ENCODE peak calls at places on chromosomes 6 and 20, in eight cellular contexts. One of them, this sample, is unnamed.

GRCh38 chr6:3386374-3386857 is 70.4 kb downstream of the SLC22A23 start:
- DNase-seq in renal cortical epithelial cell: no peak
- DNase-seq in A172: no peak
- DNase-seq in astrocyte of the cerebellum: no peak
- DNase-seq in ELF-1: no peak
- DNase-seq in stimulated activated CD8-positive, alpha-beta memory T cell treated with anti-CD3 and anti-CD28 coated beads, Interleukin-4, amount 100 ng/mL, for 1 hour: no peak
- DNase-seq in glomerular endothelial cell: no peak
- DNase-seq in cardiac fibroblast: no peak
- DNase-seq in this sample: no peak

GRCh38 chr20:35235881-35236280 is 9.4 kb downstream of the MMP24 start:
- DNase-seq in glomerular endothelial cell: no peak
- DNase-seq in astrocyte of the cerebellum: no peak
- DNase-seq in ELF-1: no peak
- DNase-seq in cardiac fibroblast: no peak
- DNase-seq in renal cortical epithelial cell: no peak
- DNase-seq in stimulated activated CD8-positive, alpha-beta memory T cell treated with anti-CD3 and anti-CD28 coated beads, Interleukin-4, amount 100 ng/mL, for 1 hour: no peak
- DNase-seq in A172: no peak
- DNase-seq in this sample: no peak

GRCh38 chr6:35185302-35185681 is 28.5 kb upstream of the SCUBE3 start:
- DNase-seq in renal cortical epithelial cell: peak; percentile 78
- DNase-seq in ELF-1: no peak
- DNase-seq in stimulated activated CD8-positive, alpha-beta memory T cell treated with anti-CD3 and anti-CD28 coated beads, Interleukin-4, amount 100 ng/mL, for 1 hour: no peak
- DNase-seq in glomerular endothelial cell: no peak
- DNase-seq in A172: peak; percentile 21
- DNase-seq in astrocyte of the cerebellum: no peak
- DNase-seq in cardiac fibroblast: peak; percentile 66
- DNase-seq in this sample: no peak

GRCh38 chr6:168914070-168914469 is 339.6 kb downstream of the THBS2 start:
- DNase-seq in A172: no peak
- DNase-seq in cardiac fibroblast: no peak
- DNase-seq in ELF-1: no peak
- DNase-seq in renal cortical epithelial cell: no peak
- DNase-seq in astrocyte of the cerebellum: no peak
- DNase-seq in stimulated activated CD8-positive, alpha-beta memory T cell treated with anti-CD3 and anti-CD28 coated beads, Interleukin-4, amount 100 ng/mL, for 1 hour: no peak
- DNase-seq in glomerular endothelial cell: no peak
- DNase-seq in this sample: no peak

GRCh38 chr6:6678811-6679210 is 90.3 kb downstream of the LY86 start:
- DNase-seq in astrocyte of the cerebellum: peak; percentile 35
- DNase-seq in ELF-1: peak; percentile 45
- DNase-seq in cardiac fibroblast: no peak
- DNase-seq in glomerular endothelial cell: no peak
- DNase-seq in stimulated activated CD8-positive, alpha-beta memory T cell treated with anti-CD3 and anti-CD28 coated beads, Interleukin-4, amount 100 ng/mL, for 1 hour: no peak
- DNase-seq in A172: no peak
- DNase-seq in renal cortical epithelial cell: peak; percentile 71
- DNase-seq in this sample: no peak

GRCh38 chr20:11522359-11522758 is 395.3 kb upstream of the BTBD3 start:
- DNase-seq in cardiac fibroblast: no peak
- DNase-seq in ELF-1: no peak
- DNase-seq in astrocyte of the cerebellum: peak; percentile 50
- DNase-seq in renal cortical epithelial cell: peak; percentile 32
- DNase-seq in A172: no peak
- DNase-seq in stimulated activated CD8-positive, alpha-beta memory T cell treated with anti-CD3 and anti-CD28 coated beads, Interleukin-4, amount 100 ng/mL, for 1 hour: no peak
- DNase-seq in glomerular endothelial cell: no peak
- DNase-seq in this sample: no peak

GRCh38 chr6:17265570-17265969 is 15.6 kb upstream of the RBM24 start:
- DNase-seq in glomerular endothelial cell: no peak
- DNase-seq in ELF-1: no peak
- DNase-seq in A172: no peak
- DNase-seq in cardiac fibroblast: no peak
- DNase-seq in renal cortical epithelial cell: no peak
- DNase-seq in stimulated activated CD8-positive, alpha-beta memory T cell treated with anti-CD3 and anti-CD28 coated beads, Interleukin-4, amount 100 ng/mL, for 1 hour: no peak
- DNase-seq in astrocyte of the cerebellum: no peak
- DNase-seq in this sample: no peak

GRCh38 chr6:155418017-155418749 is 37.5 kb downstream of the NOX3 start:
- DNase-seq in cardiac fibroblast: peak; percentile 70
- DNase-seq in glomerular endothelial cell: no peak
- DNase-seq in ELF-1: no peak
- DNase-seq in A172: peak; percentile 37
- DNase-seq in renal cortical epithelial cell: peak; percentile 66
- DNase-seq in stimulated activated CD8-positive, alpha-beta memory T cell treated with anti-CD3 and anti-CD28 coated beads, Interleukin-4, amount 100 ng/mL, for 1 hour: no peak
- DNase-seq in astrocyte of the cerebellum: peak; percentile 34
- DNase-seq in this sample: no peak

GRCh38 chr6:143514996-143515760 is 3.7 kb upstream of the FUCA2 start:
- DNase-seq in renal cortical epithelial cell: no peak
- DNase-seq in astrocyte of the cerebellum: no peak
- DNase-seq in stimulated activated CD8-positive, alpha-beta memory T cell treated with anti-CD3 and anti-CD28 coated beads, Interleukin-4, amount 100 ng/mL, for 1 hour: no peak
- DNase-seq in A172: no peak
- DNase-seq in cardiac fibroblast: peak; percentile 69
- DNase-seq in ELF-1: no peak
- DNase-seq in glomerular endothelial cell: no peak
- DNase-seq in this sample: no peak

GRCh38 chr6:17928514-17929430 is 58.7 kb downstream of the KIF13A start:
- DNase-seq in renal cortical epithelial cell: peak; percentile 26
- DNase-seq in ELF-1: no peak
- DNase-seq in stimulated activated CD8-positive, alpha-beta memory T cell treated with anti-CD3 and anti-CD28 coated beads, Interleukin-4, amount 100 ng/mL, for 1 hour: no peak
- DNase-seq in glomerular endothelial cell: no peak
- DNase-seq in cardiac fibroblast: peak; percentile 67
- DNase-seq in astrocyte of the cerebellum: peak; percentile 26
- DNase-seq in A172: peak; percentile 20
- DNase-seq in this sample: no peak

GRCh38 chr6:12060780-12061619 is 48.9 kb downstream of the HIVEP1 start:
- DNase-seq in astrocyte of the cerebellum: peak; percentile 22
- DNase-seq in cardiac fibroblast: peak; percentile 71
- DNase-seq in renal cortical epithelial cell: peak; percentile 91
- DNase-seq in A172: peak; percentile 26
- DNase-seq in glomerular endothelial cell: no peak
- DNase-seq in ELF-1: peak; percentile 61
- DNase-seq in stimulated activated CD8-positive, alpha-beta memory T cell treated with anti-CD3 and anti-CD28 coated beads, Interleukin-4, amount 100 ng/mL, for 1 hour: peak; percentile 11
- DNase-seq in this sample: no peak

GRCh38 chr6:147285087-147285855 is 81.1 kb downstream of the STXBP5 start:
- DNase-seq in glomerular endothelial cell: peak; percentile 48
- DNase-seq in A172: peak; percentile 42
- DNase-seq in stimulated activated CD8-positive, alpha-beta memory T cell treated with anti-CD3 and anti-CD28 coated beads, Interleukin-4, amount 100 ng/mL, for 1 hour: no peak
- DNase-seq in ELF-1: no peak
- DNase-seq in astrocyte of the cerebellum: peak; percentile 34
- DNase-seq in renal cortical epithelial cell: peak; percentile 79
- DNase-seq in cardiac fibroblast: peak; percentile 75
- DNase-seq in this sample: no peak

GRCh38 chr6:162373192-162373591 is 354.4 kb downstream of the PRKN start:
- DNase-seq in astrocyte of the cerebellum: no peak
- DNase-seq in glomerular endothelial cell: no peak
- DNase-seq in renal cortical epithelial cell: peak; percentile 88
- DNase-seq in ELF-1: no peak
- DNase-seq in A172: no peak
- DNase-seq in cardiac fibroblast: no peak
- DNase-seq in stimulated activated CD8-positive, alpha-beta memory T cell treated with anti-CD3 and anti-CD28 coated beads, Interleukin-4, amount 100 ng/mL, for 1 hour: no peak
- DNase-seq in this sample: no peak

GRCh38 chr20:2742934-2743559 is 50.5 kb downstream of the EBF4 start:
- DNase-seq in renal cortical epithelial cell: peak; percentile 56
- DNase-seq in stimulated activated CD8-positive, alpha-beta memory T cell treated with anti-CD3 and anti-CD28 coated beads, Interleukin-4, amount 100 ng/mL, for 1 hour: no peak
- DNase-seq in ELF-1: peak; percentile 87
- DNase-seq in A172: peak; percentile 64
- DNase-seq in cardiac fibroblast: peak; percentile 71
- DNase-seq in glomerular endothelial cell: no peak
- DNase-seq in astrocyte of the cerebellum: peak; percentile 18
- DNase-seq in this sample: peak; percentile 56

GRCh38 chr6:4388675-4389074 is 253.3 kb upstream of the ECI2 start:
- DNase-seq in stimulated activated CD8-positive, alpha-beta memory T cell treated with anti-CD3 and anti-CD28 coated beads, Interleukin-4, amount 100 ng/mL, for 1 hour: no peak
- DNase-seq in renal cortical epithelial cell: peak; percentile 84
- DNase-seq in cardiac fibroblast: no peak
- DNase-seq in astrocyte of the cerebellum: no peak
- DNase-seq in A172: peak; percentile 72
- DNase-seq in ELF-1: peak; percentile 80
- DNase-seq in glomerular endothelial cell: no peak
- DNase-seq in this sample: no peak

GRCh38 chr6:44238687-44239350 is 8.1 kb upstream of the HSP90AB1 start:
- DNase-seq in A172: no peak
- DNase-seq in glomerular endothelial cell: no peak
- DNase-seq in stimulated activated CD8-positive, alpha-beta memory T cell treated with anti-CD3 and anti-CD28 coated beads, Interleukin-4, amount 100 ng/mL, for 1 hour: no peak
- DNase-seq in cardiac fibroblast: no peak
- DNase-seq in ELF-1: no peak
- DNase-seq in astrocyte of the cerebellum: no peak
- DNase-seq in renal cortical epithelial cell: no peak
- DNase-seq in this sample: no peak

GRCh38 chr6:97053643-97054411 is 129.3 kb downstream of the KLHL32 start:
- DNase-seq in stimulated activated CD8-positive, alpha-beta memory T cell treated with anti-CD3 and anti-CD28 coated beads, Interleukin-4, amount 100 ng/mL, for 1 hour: no peak
- DNase-seq in astrocyte of the cerebellum: peak; percentile 15
- DNase-seq in ELF-1: no peak
- DNase-seq in glomerular endothelial cell: no peak
- DNase-seq in A172: no peak
- DNase-seq in cardiac fibroblast: peak; percentile 46
- DNase-seq in renal cortical epithelial cell: peak; percentile 44
- DNase-seq in this sample: no peak

GRCh38 chr6:108810057-108810643 is 38.1 kb upstream of the ARMC2 start:
- DNase-seq in renal cortical epithelial cell: no peak
- DNase-seq in stimulated activated CD8-positive, alpha-beta memory T cell treated with anti-CD3 and anti-CD28 coated beads, Interleukin-4, amount 100 ng/mL, for 1 hour: no peak
- DNase-seq in A172: no peak
- DNase-seq in cardiac fibroblast: no peak
- DNase-seq in glomerular endothelial cell: no peak
- DNase-seq in astrocyte of the cerebellum: no peak
- DNase-seq in ELF-1: no peak
- DNase-seq in this sample: no peak

This sample was measured in GM12892.